ENCODE peak calls at places on chromosomes 1 and 21, in six cellular contexts. H, X, N, I, R and S are unnamed samples.

GRCh38 chr1:42176902-42177519 is 12.5 kb upstream of the GUCA2A start:
- DNase-seq in H (no peak), X (peak; percentile 39), N (peak; percentile 54), I (no peak), R (no peak), S (peak; percentile 14)

GRCh38 chr1:199089393-199090122 is 450.7 kb downstream of the PTPRC start:
- DNase-seq in H (no peak), X (peak; percentile 18), N (no peak), I (no peak), R (no peak), S (no peak)

GRCh38 chr1:194288284-194288683 is 1101.9 kb upstream of the B3GALT2 start:
- DNase-seq in H (no peak), X (no peak), N (no peak), I (no peak), R (no peak), S (no peak)

GRCh38 chr1:207868252-207868768 is 42.6 kb downstream of the CD34 start:
- DNase-seq in H (peak; percentile 68), X (peak; percentile 63), N (peak; percentile 86), I (no peak), R (no peak), S (no peak)

GRCh38 chr1:99992044-99992722 is 22.4 kb downstream of the SLC35A3 start:
- DNase-seq in H (no peak), X (no peak), N (no peak), I (no peak), R (no peak), S (no peak)

GRCh38 chr1:198771562-198772153 is 132.8 kb downstream of the PTPRC start:
- DNase-seq in H (no peak), X (no peak), N (no peak), I (peak; percentile 34), R (no peak), S (no peak)

GRCh38 chr21:21921410-21922232 is 923.4 kb downstream of the NCAM2 start:
- DNase-seq in H (no peak), X (no peak), N (no peak), I (no peak), R (no peak), S (no peak)

GRCh38 chr1:108595510-108595909 is 35.6 kb downstream of the EEIG2 start:
- DNase-seq in H (no peak), X (no peak), N (no peak), I (no peak), R (no peak), S (no peak)

GRCh38 chr21:36079010-36079649 is 9.3 kb downstream of the CBR1 start:
- DNase-seq in H (peak; percentile 63), X (no peak), N (peak; percentile 75), I (no peak), R (no peak), S (no peak)

GRCh38 chr1:183293243-183293642 is 107.2 kb downstream of the LAMC2 start:
- DNase-seq in H (no peak), X (no peak), N (no peak), I (no peak), R (no peak), S (no peak)

GRCh38 chr1:235486321-235486720 is 17.9 kb downstream of the B3GALNT2 start:
- DNase-seq in H (no peak), X (no peak), N (no peak), I (no peak), R (no peak), S (no peak)

GRCh38 chr1:110879758-110880606 is 7.0 kb downstream of the CD53 start:
- DNase-seq in H (no peak), X (peak; percentile 50), N (no peak), I (no peak), R (no peak), S (no peak)

GRCh38 chr1:192918259-192918658 is 109.4 kb downstream of the RGS2 start:
- DNase-seq in H (no peak), X (no peak), N (no peak), I (no peak), R (no peak), S (no peak)

GRCh38 chr1:52532732-52533327 is 20.1 kb downstream of the TUT4 start:
- DNase-seq in H (no peak), X (no peak), N (no peak), I (no peak), R (no peak), S (no peak)

GRCh38 chr1:234746798-234747196 is 136.8 kb upstream of the IRF2BP2 start:
- DNase-seq in H (no peak), X (peak; percentile 92), N (peak; percentile 44), I (peak; percentile 38), R (no peak), S (no peak)

GRCh38 chr1:98388431-98388830 is 273.1 kb upstream of the SNX7 start:
- DNase-seq in H (no peak), X (peak; percentile 88), N (no peak), I (no peak), R (no peak), S (no peak)
- H3K27me3 ChIP-seq in H (no peaks in the 10 kb centered on the region), X (no peaks in the 10 kb centered on the region), N (no peaks in the 10 kb centered on the region), I (no peaks in the 10 kb centered on the region), R (no peaks in the 10 kb centered on the region), S (no peaks in the 10 kb centered on the region)

GRCh38 chr1:9309991-9310390 is 17.3 kb downstream of the SPSB1 start:
- DNase-seq in H (no peak), X (no peak), N (no peak), I (no peak), R (no peak), S (no peak)

GRCh38 chr1:9312183-9312582 is 19.5 kb downstream of the SPSB1 start:
- DNase-seq in H (no peak), X (no peak), N (no peak), I (no peak), R (no peak), S (no peak)

GRCh38 chr1:9313576-9313975 is 20.9 kb downstream of the SPSB1 start:
- DNase-seq in H (no peak), X (no peak), N (no peak), I (no peak), R (no peak), S (no peak)

GRCh38 chr1:9311029-9311428 is 18.3 kb downstream of the SPSB1 start:
- DNase-seq in H (no peak), X (no peak), N (no peak), I (no peak), R (no peak), S (no peak)

GRCh38 chr1:9311489-9311888 is 18.8 kb downstream of the SPSB1 start:
- DNase-seq in H (no peak), X (no peak), N (no peak), I (no peak), R (no peak), S (no peak)
- H3K27me3 ChIP-seq in H (no peaks in the 10 kb centered on the region), X (no peaks in the 10 kb centered on the region), N (no peaks in the 10 kb centered on the region), I (no peaks in the 10 kb centered on the region), R (no peaks in the 10 kb centered on the region), S (no peaks in the 10 kb centered on the region)

GRCh38 chr21:40842197-40842552 is 4.8 kb downstream of the DSCAM start:
- DNase-seq in H (no peak), X (no peak), N (no peak), I (no peak), R (no peak), S (no peak)
- H3K27me3 ChIP-seq in H (peaks cover 34% of the 10 kb centered on the region), X (no peaks in the 10 kb centered on the region), N (peaks cover 48% of the 10 kb centered on the region), I (no peaks in the 10 kb centered on the region), R (no peaks in the 10 kb centered on the region), S (peaks cover 29% of the 10 kb centered on the region)

DNA sequence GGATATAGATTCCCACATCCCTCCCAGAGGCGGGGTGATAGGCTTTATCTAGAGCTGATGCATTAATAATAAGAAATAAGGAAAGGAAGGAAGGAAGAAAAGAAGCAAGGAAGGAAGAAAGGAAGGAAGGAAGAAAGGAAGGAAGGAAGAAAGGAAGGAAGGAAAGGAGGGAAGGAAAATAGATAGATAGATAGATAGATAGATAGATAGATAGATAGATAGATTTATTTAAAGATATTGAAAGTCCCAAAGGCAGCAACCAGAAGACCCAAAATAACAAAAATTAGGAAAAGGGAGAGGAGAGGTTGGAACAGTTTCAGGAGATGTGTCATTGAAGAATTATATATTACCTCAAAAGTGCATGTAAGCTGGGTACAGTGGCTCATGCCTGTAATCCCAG is 12.2 kb upstream of the SLC26A9 start:
- DNase-seq in H (no peak), X (no peak), N (no peak), I (no peak), R (no peak), S (no peak)
- H3K27me3 ChIP-seq in H (no peaks in the 10 kb centered on the region), X (peaks cover 8% of the 10 kb centered on the region), N (no peaks in the 10 kb centered on the region), I (peaks cover 39% of the 10 kb centered on the region), R (no peaks in the 10 kb centered on the region), S (peaks cover 2% of the 10 kb centered on the region)

DNA sequence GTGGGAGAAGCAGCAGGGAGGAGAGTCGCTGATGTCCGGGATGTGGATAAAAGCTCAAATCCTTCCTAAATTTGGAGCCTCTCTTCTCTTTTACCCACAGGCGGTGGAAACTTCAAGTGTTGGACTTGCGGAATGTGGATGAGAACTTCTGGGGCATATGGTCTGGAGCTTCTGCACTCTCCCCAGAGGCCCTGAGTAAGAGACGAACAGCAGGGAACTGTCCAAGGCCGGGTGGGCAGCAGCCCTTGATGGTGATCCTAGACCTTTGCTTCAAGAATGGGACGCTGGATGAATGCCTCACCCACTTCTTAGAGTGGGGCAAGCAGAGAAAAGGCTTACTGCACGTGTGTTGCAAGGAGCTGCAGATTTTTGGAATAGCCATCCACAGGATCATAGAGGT is 1.9 kb downstream of the PRAMEF12 start:
- DNase-seq in H (no peak), X (no peak), N (no peak), I (no peak), R (no peak), S (no peak)
- H3K27me3 ChIP-seq in H (peaks cover 5% of the 10 kb centered on the region), X (no peaks in the 10 kb centered on the region), N (peaks cover 3% of the 10 kb centered on the region), I (peaks cover 6% of the 10 kb centered on the region), R (no peaks in the 10 kb centered on the region), S (no peaks in the 10 kb centered on the region)

GRCh38 chr1:22417466-22417865 is 34.2 kb upstream of the ZBTB40 start:
- DNase-seq in H (no peak), X (no peak), N (no peak), I (no peak), R (no peak), S (no peak)
- H3K27me3 ChIP-seq in H (peaks cover 19% of the 10 kb centered on the region), X (no peaks in the 10 kb centered on the region), N (peaks cover 5% of the 10 kb centered on the region), I (no peaks in the 10 kb centered on the region), R (no peaks in the 10 kb centered on the region), S (peaks cover 9% of the 10 kb centered on the region)

GRCh38 chr1:201213106-201213770 is 22.6 kb downstream of the IGFN1 start:
- DNase-seq in H (no peak), X (no peak), N (peak; percentile 50), I (no peak), R (no peak), S (no peak)

GRCh38 chr1:201215531-201216357 is 25.1 kb downstream of the IGFN1 start:
- DNase-seq in H (no peak), X (no peak), N (peak; percentile 46), I (no peak), R (no peak), S (no peak)

GRCh38 chr1:201214886-201215285 is 24.3 kb downstream of the IGFN1 start:
- DNase-seq in H (no peak), X (no peak), N (peak; percentile 30), I (no peak), R (no peak), S (no peak)

GRCh38 chr1:201213926-201214325 is 23.3 kb downstream of the IGFN1 start:
- DNase-seq in H (no peak), X (no peak), N (peak; percentile 40), I (no peak), R (no peak), S (no peak)

DNA sequence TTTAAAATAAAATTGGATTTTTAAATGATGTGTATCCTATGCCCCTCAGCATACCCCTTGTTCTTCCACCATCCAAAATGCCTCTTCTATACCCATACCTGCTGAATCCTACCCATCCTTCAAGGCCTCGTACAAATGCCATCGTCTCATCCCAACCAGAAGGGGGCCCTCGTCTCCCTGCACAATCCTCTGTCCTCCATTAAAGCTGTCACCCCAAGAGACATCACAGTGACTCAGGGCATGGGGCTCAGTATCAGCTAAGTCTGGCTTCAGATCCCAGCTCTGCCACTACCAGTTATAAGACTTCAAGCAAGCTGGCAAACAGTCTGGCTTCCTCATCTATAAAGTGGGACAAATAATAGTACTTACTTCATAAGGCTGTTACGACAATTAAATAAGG is 23.8 kb downstream of the IGFN1 start:
- DNase-seq in H (no peak), X (no peak), N (no peak), I (no peak), R (no peak), S (no peak)
- H3K27me3 ChIP-seq in H (no peaks in the 10 kb centered on the region), X (no peaks in the 10 kb centered on the region), N (no peaks in the 10 kb centered on the region), I (peaks cover 10% of the 10 kb centered on the region), R (no peaks in the 10 kb centered on the region), S (peaks cover 8% of the 10 kb centered on the region)